ENCODE peak calls at places on chromosomes 6 and 20, in five cellular contexts. J, G, E, P and W are unnamed samples.
A peak's percentile ranks its signal among the peaks of the same experiment; 100 is the strongest.

GRCh38 chr20:43766395-43766794 is 39.6 kb upstream of the GTSF1L start:
- DNase-seq in E (no peak), J (no peak), P (no peak), G (no peak), W (no peak)

GRCh38 chr20:2691663-2692035 is 931 bp upstream of the EBF4 start:
- DNase-seq in J (no peak), P (no peak), E (no peak), G (no peak), W (no peak)

GRCh38 chr6:135195522-135195921 is 14.4 kb downstream of the MYB start:
- DNase-seq in E (no peak), G (no peak), J (no peak), P (peak; percentile 23), W (peak; percentile 36)

GRCh38 chr20:64077876-64078551 is 1.3 kb downstream of the RGS19 start:
- DNase-seq in P (no peak), G (no peak), J (no peak), E (no peak), W (peak; percentile 57)

GRCh38 chr6:133623065-133623464 is 265.8 kb upstream of the TCF21 start:
- DNase-seq in E (no peak), G (no peak), P (no peak), J (no peak), W (no peak)

GRCh38 chr6:135880066-135880972 is 28.8 kb downstream of the PDE7B start:
- DNase-seq in P (no peak), E (peak; percentile 61), J (no peak), G (no peak), W (no peak)

GRCh38 chr6:169604076-169604475 is 97.8 kb downstream of the WDR27 start:
- DNase-seq in G (no peak), E (no peak), J (no peak), P (no peak), W (no peak)

GRCh38 chr20:11204926-11205768 is 531.3 kb upstream of the JAG1 start:
- DNase-seq in E (peak; percentile 50), J (peak; percentile 71), P (no peak), G (peak; percentile 55), W (peak; percentile 88)

GRCh38 chr6:166221040-166221439 is 53.4 kb upstream of the TBXT start:
- DNase-seq in G (no peak), E (no peak), P (no peak), J (no peak), W (no peak)

GRCh38 chr20:12171927-12172581 is 254.4 kb downstream of the BTBD3 start:
- DNase-seq in P (no peak), G (no peak), J (no peak), E (no peak), W (peak; percentile 5)

GRCh38 chr20:12825180-12825579 is 183.6 kb upstream of the SPTLC3 start:
- DNase-seq in J (no peak), G (no peak), E (no peak), P (no peak), W (no peak)

GRCh38 chr6:105210932-105211531 is 31.2 kb upstream of the POPDC3 start:
- DNase-seq in E (no peak), G (no peak), P (no peak), J (no peak), W (no peak)

GRCh38 chr20:49396230-49396629 is 86.2 kb downstream of the KCNB1 start:
- DNase-seq in P (peak; percentile 32), G (no peak), E (no peak), J (no peak), W (no peak)

GRCh38 chr6:96394727-96395126 is 126.9 kb upstream of the UFL1 start:
- DNase-seq in J (peak; percentile 8), P (no peak), G (no peak), E (no peak), W (peak; percentile 15)

GRCh38 chr6:165181951-165182414 is 127.4 kb downstream of the C6orf118 start:
- DNase-seq in J (no peak), E (no peak), P (no peak), G (no peak), W (peak; percentile 5)

GRCh38 chr6:14037402-14038277 is 79.9 kb upstream of the CD83 start:
- DNase-seq in J (no peak), P (no peak), G (no peak), E (no peak), W (no peak)

GRCh38 chr6:45438156-45438555 is 60.4 kb upstream of the SUPT3H start:
- DNase-seq in E (no peak), G (no peak), J (no peak), P (no peak), W (no peak)

GRCh38 chr20:1832634-1833033 is 62.6 kb upstream of the SIRPA start:
- DNase-seq in E (no peak), G (no peak), P (no peak), J (no peak), W (no peak)

GRCh38 chr20:740162-740561 is 28.1 kb downstream of the SLC52A3 start:
- DNase-seq in G (no peak), E (no peak), J (no peak), P (no peak), W (no peak)

GRCh38 chr6:7178280-7178679 is 70.5 kb downstream of the RREB1 start:
- DNase-seq in P (no peak), G (no peak), E (no peak), J (no peak), W (no peak)

GRCh38 chr6:116326392-116326717 is 44.4 kb upstream of the DSE start:
- DNase-seq in E (no peak), P (no peak), G (no peak), J (no peak), W (no peak)

DNA sequence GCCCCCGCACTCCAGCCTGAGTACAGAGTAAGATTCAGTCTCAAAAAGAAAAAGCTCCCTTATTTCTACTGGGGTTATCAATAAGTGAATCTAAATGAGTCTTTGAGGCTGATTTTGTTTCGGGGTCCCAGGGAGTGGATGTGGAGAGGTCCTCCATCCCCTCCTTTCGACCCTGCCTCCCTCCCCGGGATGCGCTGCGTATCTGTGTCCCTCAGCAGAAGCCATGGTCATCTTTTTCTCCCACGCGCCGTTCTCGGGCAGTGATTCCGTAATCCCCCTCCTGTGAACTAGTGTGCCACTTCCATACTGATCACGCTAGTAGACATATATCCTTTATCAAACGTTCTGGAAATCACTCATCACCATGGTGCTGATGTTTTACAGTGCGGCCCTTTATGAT is 152.9 kb downstream of the CDH4 start:
- DNase-seq in J (no peak), E (no peak), G (no peak), P (no peak), W (no peak)
- H4K20me1 ChIP-seq in J (no peaks in the 10 kb centered on the region), E (no peaks in the 10 kb centered on the region), G (no peaks in the 10 kb centered on the region), P (peaks cover 6% of the 10 kb centered on the region), W (no peaks in the 10 kb centered on the region)

GRCh38 chr6:32879691-32880090 is 25.7 kb downstream of the PSMB9 start:
- DNase-seq in P (no peak), E (no peak), G (no peak), J (no peak), W (peak; percentile 15)

GRCh38 chr6:32886674-32887383 is 32.8 kb downstream of the PSMB9 start:
- DNase-seq in P (no peak), G (no peak), J (no peak), E (no peak), W (no peak)

GRCh38 chr6:32882879-32883250 is 28.9 kb downstream of the PSMB9 start:
- DNase-seq in E (no peak), P (no peak), J (no peak), G (no peak), W (no peak)

GRCh38 chr6:32885698-32886286 is 31.8 kb downstream of the PSMB9 start:
- DNase-seq in E (peak; percentile 23), G (no peak), P (no peak), J (peak; percentile 77), W (peak; percentile 82)

GRCh38 chr6:32883789-32884188 is 29.8 kb downstream of the PSMB9 start:
- DNase-seq in J (no peak), G (no peak), P (no peak), E (no peak), W (peak; percentile 17)
- TF ChIP-seq CREB1 in J (no peak), G (no peak), P (no peak), E (no peak), W (no peak)

GRCh38 chr6:31399589-31400466 is 3.6 kb upstream of the MICA start:
- DNase-seq in G (peak; percentile 87), P (peak; percentile 80), E (no peak), J (peak; percentile 84), W (peak; percentile 86)

GRCh38 chr6:31401403-31401802 is 2.0 kb upstream of the MICA start:
- DNase-seq in E (no peak), P (no peak), J (peak; percentile 69), G (no peak), W (no peak)

GRCh38 chr6:31402324-31403282 is 792 bp upstream of the MICA start:
- DNase-seq in G (no peak), E (no peak), J (no peak), P (no peak), W (peak; percentile 66)

GRCh38 chr6:31403283-31403989 is at the start of gene MICA:
- DNase-seq in P (peak; percentile 97), J (peak; percentile 91), E (no peak), G (peak; percentile 94), W (peak; percentile 99)

DNA sequence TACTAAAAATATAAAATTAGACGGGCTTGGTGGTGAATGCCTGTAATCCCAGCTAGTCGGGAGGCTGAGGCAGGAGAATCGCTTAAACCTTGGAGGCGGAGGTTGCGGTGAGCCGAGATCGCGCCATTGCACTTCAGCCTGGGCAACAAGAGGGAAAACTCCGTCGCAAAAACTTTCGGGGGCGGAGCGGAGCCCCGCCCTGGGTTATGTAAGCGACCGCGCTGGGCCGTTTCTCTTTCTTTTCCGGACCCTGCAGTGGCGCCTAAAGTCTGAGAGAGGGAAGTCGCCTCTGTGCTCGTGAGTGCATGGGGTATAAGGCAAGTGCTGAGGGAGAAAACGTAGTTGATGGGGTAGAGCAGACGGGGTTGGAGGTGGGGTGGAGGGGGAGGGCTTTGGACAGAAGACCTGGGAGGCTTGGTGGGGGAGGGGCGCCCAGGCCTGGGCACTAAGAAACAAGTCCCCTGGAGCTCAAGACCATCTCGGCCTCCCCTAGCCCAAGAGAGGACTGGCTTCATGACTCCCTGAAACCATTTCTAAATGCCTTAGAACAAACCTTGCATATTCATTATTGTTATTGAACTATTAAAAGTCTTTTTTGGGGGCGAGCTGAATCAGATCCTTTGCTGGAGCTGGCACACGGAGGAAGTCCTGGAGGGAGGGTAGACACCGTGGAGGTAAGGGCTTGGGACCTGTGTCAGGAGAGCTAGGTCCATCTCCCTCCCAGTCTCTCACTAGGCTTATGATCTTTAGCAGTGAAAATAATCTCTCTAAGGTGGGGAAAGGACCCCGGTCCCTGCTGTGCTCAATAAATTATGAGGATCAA is 2.7 kb upstream of the MICA start:
- DNase-seq in P (peak; percentile 51), J (peak; percentile 65), G (peak; percentile 61), E (no peak), W (peak; percentile 84)
- H2AFZ ChIP-seq in P (peak overlapping the region; percentile 92), J (no peak overlapping the region), G (no peak overlapping the region), E (peak overlapping the region; percentile 82), W (peak overlapping the region; percentile 94)

DNA sequence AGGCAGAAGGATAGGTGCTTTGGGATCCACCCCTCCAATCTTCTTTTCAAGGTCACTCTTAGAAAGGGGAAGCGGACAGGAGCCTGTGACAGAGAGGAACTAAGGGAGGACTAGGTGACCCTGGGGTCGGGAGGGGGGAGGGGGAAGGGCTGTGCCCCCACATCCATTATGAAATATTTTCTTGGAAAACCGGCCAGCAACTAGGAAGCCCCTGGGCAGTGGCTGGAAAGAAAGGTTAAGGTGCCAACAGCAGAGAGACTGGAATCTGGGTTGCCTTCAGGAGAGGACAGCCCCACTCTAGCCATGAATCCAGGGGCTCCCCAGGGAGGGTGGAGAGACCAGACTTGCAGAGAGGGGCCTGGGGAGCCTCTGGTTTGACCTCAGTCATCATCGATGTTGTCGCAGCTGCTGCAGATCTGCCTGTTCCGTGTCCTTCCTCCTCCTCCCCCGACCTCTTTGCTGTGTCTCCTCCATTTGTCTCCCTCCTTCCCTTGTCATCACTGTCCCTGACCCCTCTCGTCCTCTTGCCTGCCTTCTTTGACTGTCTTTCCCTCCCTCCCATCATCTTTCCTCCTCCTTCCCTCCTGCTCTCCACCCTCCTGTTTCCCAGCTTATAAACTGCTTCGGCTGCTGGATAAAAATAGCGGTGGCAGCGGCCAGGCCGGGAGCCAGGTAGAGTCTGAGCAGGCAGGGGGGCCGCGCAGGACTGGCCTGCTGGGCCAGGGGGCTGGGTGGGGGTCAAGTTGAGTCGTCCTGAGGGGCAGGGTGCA is 3.2 kb downstream of the SLC29A1 start:
- DNase-seq in P (peak; percentile 47), E (no peak), J (no peak), G (no peak), W (no peak)
- H4K20me1 ChIP-seq in P (peaks cover 3% of the 10 kb centered on the region), E (no peaks in the 10 kb centered on the region), J (no peaks in the 10 kb centered on the region), G (peaks cover 30% of the 10 kb centered on the region), W (peaks cover 38% of the 10 kb centered on the region)